ENCODE peak calls at places on chromosomes 16 and 17, in four cellular contexts. Y, O, X and B are unnamed samples.

GRCh38 chr17:75571197-75571884 is 16.3 kb upstream of the MYO15B start:
- DNase-seq in Y (no peak), O (peak; percentile 89), X (peak; percentile 43), B (no peak)

GRCh38 chr16:82391690-82392089 is 221.7 kb upstream of the MPHOSPH6 start:
- DNase-seq in Y (no peak), O (no peak), X (no peak), B (no peak)

GRCh38 chr17:12097326-12097725 is 76.6 kb downstream of the MAP2K4 start:
- DNase-seq in Y (no peak), O (no peak), X (no peak), B (no peak)

GRCh38 chr16:24035127-24035842 is 199.5 kb downstream of the PRKCB start:
- DNase-seq in Y (no peak), O (no peak), X (no peak), B (no peak)

GRCh38 chr16:19008245-19008644 is 24.5 kb downstream of the TMC7 start:
- DNase-seq in Y (no peak), O (no peak), X (no peak), B (peak; percentile 20)

GRCh38 chr17:416293-417206 is 63.9 kb upstream of the RPH3AL start:
- DNase-seq in Y (no peak), O (no peak), X (no peak), B (no peak)

GRCh38 chr16:77937473-77938195 is 84.7 kb upstream of the CLEC3A start:
- DNase-seq in Y (no peak), O (no peak), X (no peak), B (no peak)

GRCh38 chr16:30470632-30471007 is 1.9 kb upstream of the ITGAL start:
- DNase-seq in Y (no peak), O (no peak), X (no peak), B (no peak)

GRCh38 chr17:27319536-27320221 is 25.8 kb downstream of the WSB1 start:
- DNase-seq in Y (no peak), O (no peak), X (no peak), B (no peak)

GRCh38 chr16:66447491-66447890 is 20.4 kb downstream of the BEAN1 start:
- DNase-seq in Y (no peak), O (no peak), X (peak; percentile 30), B (no peak)

GRCh38 chr17:5825717-5826330 is 241.5 kb upstream of the NLRP1 start:
- DNase-seq in Y (no peak), O (no peak), X (no peak), B (no peak)

GRCh38 chr16:71387045-71387871 is 28.7 kb downstream of the CALB2 start:
- DNase-seq in Y (no peak), O (no peak), X (peak; percentile 72), B (no peak)

GRCh38 chr17:42706732-42707131 is 24.4 kb downstream of the CNTNAP1 start:
- DNase-seq in Y (no peak), O (no peak), X (no peak), B (no peak)

GRCh38 chr16:27174007-27174406 is 29.3 kb upstream of the KDM8 start:
- DNase-seq in Y (no peak), O (peak; percentile 76), X (no peak), B (peak; percentile 60)

GRCh38 chr17:46877466-46877865 is 26.1 kb downstream of the WNT9B start:
- DNase-seq in Y (no peak), O (peak; percentile 12), X (peak; percentile 38), B (no peak)

GRCh38 chr16:57530531-57531252 is 5.7 kb downstream of the CCDC102A start:
- DNase-seq in Y (no peak), O (no peak), X (peak; percentile 41), B (no peak)

GRCh38 chr17:72392056-72393010 is 271.5 kb downstream of the SOX9 start:
- DNase-seq in Y (no peak), O (no peak), X (no peak), B (no peak)

GRCh38 chr16:52227851-52228250 is 319.1 kb downstream of the TOX3 start:
- DNase-seq in Y (no peak), O (no peak), X (no peak), B (no peak)

GRCh38 chr17:41335747-41336146 is 14.9 kb downstream of the KRT33A start:
- DNase-seq in Y (no peak), O (no peak), X (no peak), B (no peak)

GRCh38 chr16:87851141-87851587 is 18.1 kb downstream of the SLC7A5 start:
- DNase-seq in Y (no peak), O (no peak), X (no peak), B (no peak)

GRCh38 chr17:81870155-81870977 is 771 bp downstream of the ARHGDIA start:
- DNase-seq in Y (no peak), O (peak; percentile 67), X (peak; percentile 79), B (peak; percentile 51)

GRCh38 chr17:65097110-65097509 is 40.1 kb upstream of the RGS9 start:
- DNase-seq in Y (no peak), O (no peak), X (no peak), B (no peak)

GRCh38 chr16:8402981-8403853 is 187.1 kb downstream of the TMEM114 start:
- DNase-seq in Y (no peak), O (no peak), X (no peak), B (no peak)

GRCh38 chr16:55476625-55477533 is 2.1 kb upstream of the MMP2 start:
- DNase-seq in Y (no peak), O (no peak), X (no peak), B (no peak)

GRCh38 chr17:8192070-8192815 is 2.3 kb upstream of the BORCS6 start:
- DNase-seq in Y (no peak), O (peak; percentile 85), X (peak; percentile 98), B (peak; percentile 98)

GRCh38 chr17:79280822-79281572 is 206.4 kb downstream of the ENGASE start:
- DNase-seq in Y (no peak), O (no peak), X (no peak), B (no peak)

GRCh38 chr17:79398441-79398840 is 212.4 kb downstream of the RBFOX3 start:
- DNase-seq in Y (no peak), O (no peak), X (no peak), B (no peak)

GRCh38 chr17:40291311-40291710 is 3.6 kb downstream of the CDC6 start:
- DNase-seq in Y (no peak), O (no peak), X (no peak), B (no peak)

GRCh38 chr17:8121531-8122390 is 2.1 kb downstream of the HES7 start:
- DNase-seq in Y (no peak), O (peak; percentile 63), X (peak; percentile 96), B (peak; percentile 74)

GRCh38 chr17:56934280-56934679 is 20.4 kb upstream of the TRIM25 start:
- DNase-seq in Y (no peak), O (no peak), X (no peak), B (no peak)

GRCh38 chr16:88558457-88559442 is 11.5 kb upstream of the ZC3H18 start:
- DNase-seq in Y (no peak), O (peak; percentile 72), X (peak; percentile 76), B (peak; percentile 83)

GRCh38 chr17:67059372-67059771 is 15.0 kb downstream of the CACNG1 start:
- DNase-seq in Y (no peak), O (no peak), X (no peak), B (no peak)

GRCh38 chr16:82999711-83000110 is 372.9 kb downstream of the CDH13 start:
- DNase-seq in Y (no peak), O (no peak), X (no peak), B (no peak)

GRCh38 chr16:72098936-72099335 is 5.3 kb downstream of the DHX38 start:
- DNase-seq in Y (no peak), O (no peak), X (peak; percentile 78), B (no peak)

GRCh38 chr17:82694647-82695046 is 3.9 kb downstream of the RAB40B start:
- DNase-seq in Y (no peak), O (no peak), X (no peak), B (no peak)